ENCODE peak calls at places on chromosomes 13 and 19, in eight cellular contexts. J is activated T-cell treated with anti-CD3 and anti-CD28 coated beads, Interleukin-2, amount 50 U/mL, for 4 hours; L is CD4-positive, alpha-beta T cell; N is left cardiac atrium; O is GM12878; U is activated CD8-positive, alpha-beta memory T cell treated with anti-CD3 and anti-CD28 coated beads, Interleukin-2, amount 10 ng/mL, durations not matched to agents 7 days and 5 days; X is IMR-90; H is stimulated activated naive CD8-positive, alpha-beta T cell treated with anti-CD3 and anti-CD28 coated beads, Interleukin-15, Interleukin-2, amounts not matched to agents 100 U/mL and 50 U/mL, for 24 hours. Z is an unnamed sample.

GRCh38 chr13:55583953-55584593 is 1556.6 kb upstream of the PRR20A start:
- ATAC-seq in J (no peak), L (no peak), N (no peak), O (no peak), U (no peak), X (no peak), H (no peak), Z (no peak)

GRCh38 chr19:15223649-15224371 is 8.4 kb downstream of the EPHX3 start:
- ATAC-seq in J (peak; percentile 12), L (peak; percentile 25), N (peak; percentile 29), O (no peak), U (no peak), X (peak; percentile 7), H (no peak), Z (no peak)

GRCh38 chr19:55456347-55456746 is 5.1 kb downstream of the ISOC2 start:
- ATAC-seq in J (no peak), L (no peak), N (no peak), O (no peak), U (no peak), X (no peak), H (no peak), Z (no peak)

GRCh38 chr13:46089213-46089612 is 15.6 kb downstream of the CPB2 start:
- ATAC-seq in J (no peak), L (no peak), N (no peak), O (no peak), U (no peak), X (no peak), H (no peak), Z (no peak)

GRCh38 chr19:29612121-29612520 is 6.0 kb downstream of the POP4 start:
- ATAC-seq in J (no peak), L (no peak), N (no peak), O (no peak), U (no peak), X (no peak), H (no peak), Z (no peak)

GRCh38 chr19:29704562-29705558 is 10.2 kb downstream of the C19orf12 start:
- ATAC-seq in J (peak; percentile 91), L (peak; percentile 34), N (no peak), O (peak; percentile 92), U (peak; percentile 85), X (no peak), H (peak; percentile 88), Z (no peak)

GRCh38 chr13:100315522-100315921 is 226.6 kb downstream of the PCCA start:
- ATAC-seq in J (no peak), L (no peak), N (no peak), O (peak; percentile 77), U (no peak), X (no peak), H (no peak), Z (no peak)

GRCh38 chr19:3357362-3357730 is 9.0 kb upstream of the NFIC start:
- ATAC-seq in J (no peak), L (no peak), N (no peak), O (peak; percentile 2), U (no peak), X (no peak), H (peak; percentile 6), Z (no peak)

GRCh38 chr19:15330801-15331418 is 1.4 kb downstream of the BRD4 start:
- ATAC-seq in J (peak; percentile 9), L (no peak), N (peak; percentile 33), O (peak; percentile 32), U (peak; percentile 10), X (peak; percentile 52), H (peak; percentile 2), Z (no peak)

GRCh38 chr13:48120246-48120645 is 25.3 kb upstream of the MED4 start:
- ATAC-seq in J (no peak), L (no peak), N (no peak), O (no peak), U (no peak), X (no peak), H (no peak), Z (no peak)

GRCh38 chr13:33494596-33495214 is 209.2 kb upstream of the STARD13 start:
- ATAC-seq in J (no peak), L (no peak), N (peak; percentile 80), O (no peak), U (no peak), X (peak; percentile 84), H (no peak), Z (no peak)

GRCh38 chr13:88022826-88023225 is 351.7 kb downstream of the SLITRK5 start:
- ATAC-seq in J (no peak), L (no peak), N (no peak), O (no peak), U (no peak), X (no peak), H (no peak), Z (no peak)

GRCh38 chr19:55070755-55071502 is 4.7 kb upstream of the EPS8L1 start:
- ATAC-seq in J (no peak), L (peak; percentile 49), N (no peak), O (peak; percentile 27), U (no peak), X (peak; percentile 82), H (no peak), Z (no peak)

GRCh38 chr19:497861-498590 is 1.7 kb downstream of the MADCAM1 start:
- ATAC-seq in J (peak; percentile 24), L (no peak), N (no peak), O (peak; percentile 52), U (peak; percentile 46), X (peak; percentile 15), H (no peak), Z (no peak)

GRCh38 chr13:28313579-28313978 is 175.2 kb downstream of the PAN3 start:
- ATAC-seq in J (no peak), L (no peak), N (no peak), O (peak; percentile 38), U (no peak), X (peak; percentile 75), H (no peak), Z (no peak)

GRCh38 chr13:49693191-49693733 is 2.0 kb upstream of the EBPL start:
- ATAC-seq in J (no peak), L (no peak), N (no peak), O (no peak), U (no peak), X (no peak), H (no peak), Z (no peak)

GRCh38 chr19:4057913-4058695 is 8.6 kb downstream of the ZBTB7A start:
- ATAC-seq in J (peak; percentile 56), L (peak; percentile 13), N (peak; percentile 74), O (peak; percentile 9), U (peak; percentile 7), X (peak; percentile 81), H (peak; percentile 62), Z (peak; percentile 83)

GRCh38 chr19:45177817-45178261 is at the start of gene TRAPPC6A:
- ATAC-seq in J (peak; percentile 2), L (no peak), N (no peak), O (peak; percentile 5), U (peak; percentile 4), X (peak; percentile 1), H (peak; percentile 0), Z (peak; percentile 0)

Z was measured in gastroesophageal sphincter.